ENCODE peak calls at places on chromosome 1, in five cellular contexts. L is ACHN, N is RPMI7951, D is SJSA1, B is NCI-H1105 treated with DMSO at 0.1 percent for 48 hours. P is an unnamed sample.

GRCh38 chr1:36122463-36123025 is 2.5 kb downstream of the COL8A2 start:
- DNase-seq in L (no peak), N (no peak), D (no peak), B (no peak), P (no peak)

GRCh38 chr1:50060279-50060678 is 36.5 kb upstream of the AGBL4 start:
- DNase-seq in L (no peak), N (no peak), D (no peak), B (peak), P (no peak)

GRCh38 chr1:162732566-162733335 is 57.8 kb upstream of the HSD17B7 start:
- DNase-seq in L (no peak), N (peak), D (no peak), B (no peak), P (no peak)

GRCh38 chr1:35448344-35448801 is 108.8 kb downstream of the KIAA0319L start:
- DNase-seq in L (no peak), N (peak), D (peak), B (no peak), P (peak)

GRCh38 chr1:85550784-85551516 is 29.6 kb upstream of the CCN1 start:
- DNase-seq in L (peak), N (no peak), D (peak), B (no peak), P (no peak)

GRCh38 chr1:203049077-203049476 is 22.8 kb downstream of the PPFIA4 start:
- DNase-seq in L (no peak), N (no peak), D (no peak), B (no peak), P (no peak)

GRCh38 chr1:18951818-18952391 is 4.6 kb downstream of the IFFO2 start:
- DNase-seq in L (no peak), N (peak), D (no peak), B (no peak), P (peak)

GRCh38 chr1:40017951-40018575 is 22.5 kb upstream of the CAP1 start:
- DNase-seq in L (no peak), N (no peak), D (no peak), B (no peak), P (no peak)

GRCh38 chr1:12518956-12519707 is 98.9 kb downstream of the DHRS3 start:
- DNase-seq in L (no peak), N (no peak), D (no peak), B (no peak), P (no peak)